ENCODE peak calls at places on chromosomes 7 and 10, in nine cellular contexts. O is IMR-90, T is prostate gland, M is tibial nerve, C is spleen, Z is pancreas, B is transverse colon, U is body of pancreas, Q is suprapubic skin. N is an unnamed sample. For H3K4me1, the result is how much of the 10 kb centered on the place peaks cover.

GRCh38 chr7:12207046-12207445 is 4.0 kb upstream of the TMEM106B start:
- DNase-seq in O (no peak), T (no peak), M (no peak), C (no peak), Z (peak), B (no peak), U (peak), Q (no peak), N (no peak)

GRCh38 chr7:32846630-32847225 is 44.8 kb downstream of the KBTBD2 start:
- DNase-seq in O (peak), T (peak), M (peak), C (peak), Z (peak), B (peak), U (peak), Q (peak), N (peak)

GRCh38 chr7:117810642-117811512 is 62.4 kb downstream of the CTTNBP2 start:
- DNase-seq in O (peak), T (no peak), M (no peak), C (no peak), Z (no peak), B (no peak), U (no peak), Q (no peak), N (no peak)

GRCh38 chr10:70589762-70590662 is 12.5 kb downstream of the PRF1 start:
- DNase-seq in O (peak), T (no peak), M (no peak), C (no peak), Z (no peak), B (no peak), U (no peak), Q (no peak), N (no peak)

GRCh38 chr10:101003639-101004206 is 4.1 kb downstream of the LZTS2 start:
- DNase-seq in O (no peak), T (no peak), M (no peak), C (no peak), Z (no peak), B (no peak), U (no peak), Q (no peak), N (no peak)

GRCh38 chr7:74083928-74084721 is 521 bp downstream of the LIMK1 start:
- DNase-seq in O (peak), T (no peak), M (no peak), C (no peak), Z (peak), B (peak), U (no peak), Q (peak), N (no peak)

GRCh38 chr7:42549212-42549611 is 312.2 kb upstream of the GLI3 start:
- DNase-seq in O (no peak), T (no peak), M (no peak), C (no peak), Z (no peak), B (no peak), U (no peak), Q (no peak), N (no peak)

GRCh38 chr7:44066494-44067063 is 1.2 kb upstream of the PGAM2 start:
- DNase-seq in O (no peak), T (no peak), M (no peak), C (peak), Z (peak), B (peak), U (peak), Q (peak), N (no peak)

GRCh38 chr10:132837905-132838304 is 52.0 kb upstream of the NKX6-2 start:
- DNase-seq in O (no peak), T (no peak), M (no peak), C (peak), Z (peak), B (no peak), U (no peak), Q (peak), N (no peak)

GRCh38 chr10:72069751-72070501 is 18.4 kb downstream of the SPOCK2 start:
- DNase-seq in O (no peak), T (no peak), M (no peak), C (peak), Z (no peak), B (no peak), U (no peak), Q (no peak), N (no peak)

GRCh38 chr7:92671502-92672169 is 81.4 kb upstream of the FAM133B start:
- DNase-seq in O (no peak), T (no peak), M (no peak), C (no peak), Z (no peak), B (no peak), U (no peak), Q (no peak), N (no peak)

GRCh38 chr7:136062625-136063336 is 85.6 kb upstream of the MTPN start:
- DNase-seq in O (no peak), T (no peak), M (no peak), C (no peak), Z (no peak), B (no peak), U (no peak), Q (no peak), N (no peak)

GRCh38 chr10:80280071-80280800 is 9.2 kb downstream of the MAT1A start:
- DNase-seq in O (no peak), T (no peak), M (no peak), C (no peak), Z (no peak), B (no peak), U (no peak), Q (no peak), N (no peak)

GRCh38 chr7:96973986-96974385 is 31.4 kb upstream of the DLX6 start:
- DNase-seq in O (peak), T (no peak), M (no peak), C (no peak), Z (no peak), B (no peak), U (no peak), Q (no peak), N (no peak)

GRCh38 chr7:18518555-18518954 is 23.0 kb downstream of the HDAC9 start:
- DNase-seq in O (no peak), T (no peak), M (no peak), C (no peak), Z (no peak), B (no peak), U (no peak), Q (no peak), N (no peak)

GRCh38 chr7:129252133-129252532 is 27.3 kb downstream of the AHCYL2 start:
- DNase-seq in O (no peak), T (no peak), M (no peak), C (no peak), Z (no peak), B (no peak), U (no peak), Q (no peak), N (no peak)

GRCh38 chr7:153010416-153010815 is 250.9 kb downstream of the ACTR3B start:
- DNase-seq in O (no peak), T (no peak), M (no peak), C (no peak), Z (no peak), B (no peak), U (no peak), Q (no peak), N (no peak)

GRCh38 chr10:116073025-116073424 is 200.0 kb downstream of the GFRA1 start:
- DNase-seq in O (no peak), T (no peak), M (no peak), C (no peak), Z (no peak), B (no peak), U (no peak), Q (no peak), N (no peak)

GRCh38 chr10:132924046-132924952 is 18.1 kb downstream of the CFAP46 start:
- DNase-seq in O (no peak), T (no peak), M (no peak), C (peak), Z (no peak), B (no peak), U (no peak), Q (no peak), N (no peak)

GRCh38 chr7:155193716-155194115 is 104.0 kb upstream of the INSIG1 start:
- DNase-seq in O (no peak), T (no peak), M (no peak), C (no peak), Z (no peak), B (no peak), U (no peak), Q (no peak), N (no peak)

GRCh38 chr10:86798636-86799035 is 42.2 kb downstream of the BMPR1A start:
- DNase-seq in O (peak), T (no peak), M (no peak), C (no peak), Z (no peak), B (no peak), U (no peak), Q (no peak), N (no peak)

GRCh38 chr10:72316748-72317435 is 37.8 kb downstream of the DNAJB12 start:
- DNase-seq in O (no peak), T (peak), M (no peak), C (peak), Z (peak), B (peak), U (peak), Q (no peak), N (no peak)

GRCh38 chr10:20890009-20890408 is 7.1 kb downstream of the NEBL start:
- DNase-seq in O (no peak), T (no peak), M (no peak), C (no peak), Z (no peak), B (no peak), U (peak), Q (no peak), N (no peak)

GRCh38 chr7:47474211-47474936 is 107.5 kb downstream of the TNS3 start:
- DNase-seq in O (peak), T (no peak), M (no peak), C (no peak), Z (no peak), B (no peak), U (no peak), Q (no peak), N (no peak)
- H3K4me1 ChIP-seq in O (under half), T (under half), M (under half), C (half or more), Z (half or more), B (under half), U (half or more), Q (under half), N (under half)

GRCh38 chr10:59808896-59809643 is 55.8 kb upstream of the MRLN start:
- DNase-seq in O (peak), T (peak), M (peak), C (peak), Z (peak), B (peak), U (peak), Q (no peak), N (no peak)
- TF ChIP-seq CTCF in O (peak), T (peak), M (peak), C (peak), Z (peak), B (peak), U (peak), Q (peak), N (peak)

DNA sequence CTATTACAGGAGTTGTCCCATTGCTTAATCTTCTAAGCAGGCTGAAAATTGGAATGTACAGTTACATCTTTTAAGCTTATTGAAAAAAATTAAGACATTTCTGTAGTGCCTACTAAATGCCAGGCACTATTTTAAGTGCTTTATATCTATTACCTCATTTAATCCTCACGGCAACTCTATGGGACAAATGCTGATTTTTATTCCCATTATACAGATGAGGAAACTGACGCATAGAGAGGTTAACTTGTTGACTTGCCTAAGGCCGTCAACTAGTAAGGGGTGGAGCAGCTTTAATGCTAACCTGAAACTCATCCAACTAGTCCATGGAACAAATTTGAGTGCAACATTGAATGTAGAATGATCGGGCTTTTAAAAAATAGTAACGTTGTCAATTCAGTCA is 2.5 kb downstream of the ZKSCAN1 start:
- DNase-seq in O (no peak), T (no peak), M (no peak), C (no peak), Z (no peak), B (no peak), U (no peak), Q (no peak), N (no peak)
- H3K4me1 ChIP-seq in O (under half), T (under half), M (under half), C (half or more), Z (half or more), B (half or more), U (half or more), Q (half or more), N (under half)

DNA sequence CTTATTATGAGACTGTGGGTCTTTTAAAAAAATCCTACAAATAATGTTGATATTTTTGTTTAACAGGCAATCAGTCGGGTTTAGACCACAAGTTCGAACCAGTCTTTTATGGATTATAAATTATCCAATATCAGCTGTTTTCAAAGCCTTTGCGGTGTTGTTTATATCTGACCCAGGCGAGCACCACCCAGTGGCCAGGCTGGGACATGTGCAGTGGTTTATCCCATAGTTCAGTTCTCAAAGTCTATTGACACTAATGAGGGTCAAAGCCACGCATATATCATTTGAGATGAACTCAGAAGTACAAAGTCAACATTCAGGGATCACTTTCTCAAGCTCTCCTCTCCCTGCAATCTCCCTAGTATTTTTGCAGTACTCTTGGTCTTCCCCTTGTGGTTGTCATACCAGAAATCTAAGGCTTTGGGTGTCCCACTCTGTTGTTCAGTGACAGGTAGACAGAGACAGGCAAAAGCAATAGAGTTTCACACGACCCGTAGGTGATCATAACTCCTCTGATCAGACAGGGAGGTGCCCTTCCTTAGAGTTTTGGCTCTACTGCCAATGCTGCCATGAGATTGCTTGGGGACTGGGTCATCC is 117.4 kb upstream of the POM121L12 start:
- DNase-seq in O (no peak), T (no peak), M (no peak), C (no peak), Z (no peak), B (no peak), U (peak), Q (no peak), N (no peak)
- TF ChIP-seq CTCF in O (no peak), T (no peak), M (no peak), C (no peak), Z (no peak), B (no peak), U (peak), Q (no peak), N (no peak)

GRCh38 chr10:110304394-110304779 is 333 bp downstream of the SMNDC1 start:
- DNase-seq in O (no peak), T (peak), M (no peak), C (peak), Z (peak), B (no peak), U (no peak), Q (no peak), N (no peak)

GRCh38 chr10:110304780-110305421 is at the start of gene SMNDC1:
- DNase-seq in O (peak), T (peak), M (peak), C (peak), Z (peak), B (peak), U (peak), Q (peak), N (peak)

GRCh38 chr10:110296966-110297365 is 7.8 kb downstream of the SMNDC1 start:
- DNase-seq in O (no peak), T (no peak), M (no peak), C (no peak), Z (no peak), B (no peak), U (no peak), Q (no peak), N (no peak)

GRCh38 chr10:110303681-110304080 is 1.0 kb downstream of the SMNDC1 start:
- DNase-seq in O (no peak), T (no peak), M (no peak), C (no peak), Z (no peak), B (no peak), U (no peak), Q (no peak), N (no peak)

GRCh38 chr10:110300486-110300986 is 4.2 kb downstream of the SMNDC1 start:
- DNase-seq in O (no peak), T (no peak), M (no peak), C (no peak), Z (no peak), B (no peak), U (no peak), Q (no peak), N (no peak)
- H3K4me1 ChIP-seq in O (under half), T (under half), M (under half), C (under half), Z (under half), B (under half), U (under half), Q (under half), N (under half)

GRCh38 chr7:115707236-115707635 is 323.3 kb downstream of the TFEC start:
- DNase-seq in O (peak), T (no peak), M (no peak), C (no peak), Z (no peak), B (peak), U (peak), Q (no peak), N (no peak)
- TF ChIP-seq CTCF in O (peak), T (no peak), M (no peak), C (no peak), Z (peak), B (peak), U (peak), Q (no peak), N (no peak)

DNA sequence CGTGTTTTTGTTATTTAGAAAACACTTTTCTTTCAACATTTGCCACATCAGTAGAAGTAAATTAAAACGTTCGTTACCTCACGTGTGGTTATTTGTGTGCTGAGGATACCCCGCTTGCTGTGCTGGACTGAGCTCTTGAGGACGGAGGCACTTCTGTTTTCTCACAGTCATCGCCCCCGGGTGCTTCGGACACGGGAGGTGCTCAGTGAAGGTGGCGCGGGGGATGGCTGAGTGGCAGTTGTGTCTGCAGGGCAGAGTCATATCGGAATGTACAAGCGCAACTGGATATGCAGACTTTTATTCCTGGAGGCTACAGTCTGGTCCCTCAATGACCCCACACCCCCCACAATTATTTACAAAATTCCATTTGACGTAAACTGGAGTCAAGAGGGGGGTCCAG is 92.0 kb downstream of the DYNC2I1 start:
- DNase-seq in O (no peak), T (no peak), M (no peak), C (no peak), Z (no peak), B (no peak), U (no peak), Q (no peak), N (no peak)
- H3K4me1 ChIP-seq in O (under half), T (under half), M (under half), C (under half), Z (under half), B (under half), U (under half), Q (under half), N (under half)

GRCh38 chr7:156823441-156823840 is 69.5 kb downstream of the LMBR1 start:
- DNase-seq in O (no peak), T (no peak), M (no peak), C (no peak), Z (no peak), B (no peak), U (no peak), Q (no peak), N (no peak)

GRCh38 chr7:156816943-156817572 is 75.9 kb downstream of the LMBR1 start:
- DNase-seq in O (peak), T (no peak), M (no peak), C (no peak), Z (no peak), B (no peak), U (no peak), Q (no peak), N (no peak)

GRCh38 chr7:156819733-156820295 is 73.2 kb downstream of the LMBR1 start:
- DNase-seq in O (no peak), T (no peak), M (no peak), C (no peak), Z (no peak), B (no peak), U (no peak), Q (no peak), N (no peak)

GRCh38 chr7:156818133-156818532 is 74.8 kb downstream of the LMBR1 start:
- DNase-seq in O (no peak), T (no peak), M (no peak), C (no peak), Z (no peak), B (no peak), U (no peak), Q (no peak), N (no peak)

DNA sequence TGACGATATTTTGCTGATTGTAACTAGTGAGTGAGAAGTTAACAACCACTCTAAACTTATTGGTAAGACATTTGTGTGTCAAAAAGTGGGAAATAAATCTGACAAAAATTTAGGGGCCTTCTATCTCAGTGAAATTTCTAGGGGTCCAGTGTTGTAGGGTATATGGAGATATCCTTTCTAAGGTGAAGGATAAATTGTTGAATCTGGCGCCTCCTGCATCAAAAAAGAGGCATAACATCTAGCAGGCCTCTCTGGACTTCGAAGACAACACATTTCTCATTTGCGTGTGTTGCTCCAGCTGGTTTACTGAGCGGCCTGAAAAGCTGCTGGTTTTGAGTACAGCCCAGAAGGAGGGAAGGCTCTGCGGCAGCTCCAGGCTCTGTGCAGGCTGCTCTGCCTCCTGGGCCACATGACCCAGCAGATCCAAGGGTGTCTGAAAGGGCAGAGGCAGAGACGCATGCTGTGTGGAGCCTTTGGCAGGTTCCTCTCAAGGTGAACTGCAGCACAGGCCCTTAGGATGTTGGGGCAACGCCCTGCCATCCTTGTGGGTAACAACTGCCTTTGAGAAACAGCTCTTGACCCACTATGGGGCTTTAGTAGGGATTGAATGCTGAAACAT is 72.4 kb downstream of the LMBR1 start:
- DNase-seq in O (no peak), T (no peak), M (no peak), C (no peak), Z (no peak), B (no peak), U (no peak), Q (no peak), N (no peak)
- TF ChIP-seq CTCF in O (peak), T (no peak), M (no peak), C (peak), Z (no peak), B (no peak), U (peak), Q (no peak), N (no peak)

DNA sequence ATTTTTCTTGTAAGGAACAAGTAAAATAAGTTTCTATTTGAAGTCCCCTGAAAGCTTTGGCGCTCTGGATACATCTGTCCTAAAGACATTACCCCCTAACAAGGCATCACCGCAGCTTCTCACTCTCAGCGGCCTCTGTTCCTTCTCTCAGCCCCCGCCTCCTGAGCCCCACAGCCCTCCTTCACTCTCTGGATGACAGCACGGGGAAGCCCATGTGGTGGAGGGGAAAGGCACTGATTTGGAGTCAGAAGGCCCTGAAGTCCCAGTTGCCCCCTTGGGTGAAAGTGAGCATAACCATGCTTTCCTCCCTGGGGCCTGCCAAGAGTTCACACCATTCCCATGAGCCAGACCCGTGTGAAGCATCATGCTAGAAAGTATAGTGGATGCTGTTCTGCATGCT is 4.5 kb downstream of the H2BK1 start:
- DNase-seq in O (no peak), T (no peak), M (no peak), C (no peak), Z (no peak), B (no peak), U (no peak), Q (no peak), N (no peak)
- H3K4me1 ChIP-seq in O (under half), T (under half), M (under half), C (under half), Z (under half), B (under half), U (under half), Q (under half), N (under half)